ENCODE peak calls at places on chromosomes 5 and 9, in six cellular contexts. O, Z, T, I, H and U are unnamed samples.

GRCh38 chr5:63686938-63687337 is 275.3 kb downstream of the HTR1A start:
- DNase-seq in Z (no peak), H (no peak), T (peak; percentile 12), O (no peak), I (no peak), U (no peak)

GRCh38 chr5:123696948-123697347 is 185.0 kb downstream of the CSNK1G3 start:
- DNase-seq in I (no peak), O (no peak), H (no peak), T (peak; percentile 39), Z (peak; percentile 41), U (no peak)

GRCh38 chr5:151615431-151615830 is 24.3 kb upstream of the FAT2 start:
- DNase-seq in I (no peak), T (no peak), O (no peak), Z (no peak), H (no peak), U (no peak)

GRCh38 chr5:132381614-132382013 is 12.1 kb downstream of the SLC22A5 start:
- DNase-seq in I (no peak), O (no peak), T (peak; percentile 86), H (no peak), Z (no peak), U (no peak)

GRCh38 chr9:12723409-12724028 is 30.3 kb downstream of the TYRP1 start:
- DNase-seq in Z (peak; percentile 26), O (no peak), I (no peak), T (peak; percentile 61), H (no peak), U (no peak)

GRCh38 chr5:35087971-35088370 is 40.2 kb upstream of the AGXT2 start:
- DNase-seq in H (no peak), Z (peak; percentile 66), T (no peak), I (no peak), O (no peak), U (no peak)

GRCh38 chr5:15286659-15287058 is 213.3 kb upstream of the FBXL7 start:
- DNase-seq in I (no peak), O (no peak), H (peak; percentile 10), T (peak; percentile 7), Z (no peak), U (no peak)

GRCh38 chr5:177049285-177049684 is 26.8 kb downstream of the ZNF346 start:
- DNase-seq in T (no peak), H (no peak), I (no peak), O (no peak), Z (no peak), U (no peak)

GRCh38 chr5:170572453-170572852 is 68.6 kb downstream of the KCNIP1 start:
- DNase-seq in T (no peak), I (no peak), H (no peak), Z (no peak), O (no peak), U (no peak)

GRCh38 chr9:72383978-72384709 is 19.1 kb upstream of the ZFAND5 start:
- DNase-seq in O (peak; percentile 37), H (no peak), I (peak; percentile 66), Z (peak; percentile 91), T (no peak), U (no peak)

GRCh38 chr5:95730011-95730700 is 980 bp upstream of the RHOBTB3 start:
- DNase-seq in I (no peak), T (no peak), H (no peak), Z (no peak), O (no peak), U (no peak)

GRCh38 chr9:16627967-16628366 is 242.5 kb downstream of the BNC2 start:
- DNase-seq in Z (peak; percentile 92), O (peak; percentile 91), T (no peak), I (peak; percentile 88), H (no peak), U (no peak)